ENCODE peak calls at places on chromosomes 7 and 10, in ten cellular contexts. C, T, R, X, F, I, H, A, K and N are unnamed samples. For H3K27me3, the result is how much of the 10 kb centered on the place peaks cover.

GRCh38 chr7:79855172-79855571 is 279.5 kb upstream of the GNAI1 start:
- DNase-seq in C (no peak), T (no peak), R (no peak), X (no peak), F (no peak), I (no peak), H (no peak), A (no peak), K (no peak), N (no peak)

GRCh38 chr7:124411796-124412195 is 353.8 kb downstream of the GPR37 start:
- DNase-seq in C (no peak), T (no peak), R (peak), X (no peak), F (no peak), I (no peak), H (no peak), A (no peak), K (no peak), N (no peak)

GRCh38 chr10:63665765-63666164 is 144.6 kb downstream of the REEP3 start:
- DNase-seq in C (no peak), T (no peak), R (no peak), X (no peak), F (no peak), I (peak), H (no peak), A (no peak), K (no peak), N (no peak)

GRCh38 chr7:33108591-33108930 is 643 bp downstream of the RP9 start:
- DNase-seq in C (no peak), T (peak), R (no peak), X (no peak), F (no peak), I (no peak), H (no peak), A (no peak), K (no peak), N (peak)

GRCh38 chr10:32577448-32577847 is 131.5 kb downstream of the CCDC7 start:
- DNase-seq in C (no peak), T (no peak), R (no peak), X (no peak), F (no peak), I (no peak), H (no peak), A (no peak), K (no peak), N (no peak)

GRCh38 chr7:29935111-29935510 is 54.5 kb downstream of the SCRN1 start:
- DNase-seq in C (no peak), T (no peak), R (no peak), X (no peak), F (no peak), I (peak), H (no peak), A (no peak), K (no peak), N (no peak)

GRCh38 chr10:131556061-131556896 is 244.8 kb upstream of the TCERG1L start:
- DNase-seq in C (no peak), T (no peak), R (no peak), X (no peak), F (no peak), I (no peak), H (no peak), A (no peak), K (no peak), N (no peak)

GRCh38 chr10:125283191-125283590 is 122.8 kb upstream of the CTBP2 start:
- DNase-seq in C (no peak), T (peak), R (no peak), X (no peak), F (peak), I (no peak), H (no peak), A (no peak), K (no peak), N (no peak)

GRCh38 chr7:129713544-129713943 is 102.0 kb downstream of the NRF1 start:
- DNase-seq in C (no peak), T (no peak), R (no peak), X (no peak), F (no peak), I (no peak), H (no peak), A (no peak), K (no peak), N (no peak)

GRCh38 chr10:78658645-78659632 is 409.8 kb upstream of the ZMIZ1 start:
- DNase-seq in C (no peak), T (no peak), R (no peak), X (no peak), F (no peak), I (no peak), H (no peak), A (no peak), K (no peak), N (no peak)

GRCh38 chr7:130277763-130278643 is 11.3 kb downstream of the CPA2 start:
- DNase-seq in C (no peak), T (peak), R (peak), X (peak), F (peak), I (peak), H (peak), A (peak), K (peak), N (peak)

GRCh38 chr7:80807166-80807900 is 111.5 kb downstream of the SEMA3C start:
- DNase-seq in C (no peak), T (no peak), R (no peak), X (no peak), F (no peak), I (peak), H (no peak), A (no peak), K (no peak), N (no peak)

GRCh38 chr7:149865437-149865836 is 8.3 kb upstream of the ATP6V0E2 start:
- DNase-seq in C (no peak), T (no peak), R (no peak), X (no peak), F (no peak), I (no peak), H (no peak), A (no peak), K (no peak), N (no peak)

GRCh38 chr10:126331101-126331500 is 57.2 kb downstream of the ADAM12 start:
- DNase-seq in C (no peak), T (no peak), R (no peak), X (no peak), F (no peak), I (peak), H (no peak), A (no peak), K (no peak), N (no peak)

GRCh38 chr7:43278088-43278644 is 165.7 kb downstream of the HECW1 start:
- DNase-seq in C (no peak), T (no peak), R (no peak), X (no peak), F (no peak), I (peak), H (no peak), A (no peak), K (no peak), N (no peak)

GRCh38 chr7:94394399-94395140 is at the start of gene COL1A2:
- DNase-seq in C (peak), T (peak), R (peak), X (no peak), F (peak), I (peak), H (peak), A (peak), K (peak), N (peak)

GRCh38 chr7:76396039-76396732 is 13.3 kb downstream of the SSC4D start:
- DNase-seq in C (no peak), T (peak), R (no peak), X (no peak), F (no peak), I (no peak), H (no peak), A (no peak), K (no peak), N (peak)

GRCh38 chr7:44977956-44978355 is 859 bp downstream of the MYO1G start:
- DNase-seq in C (no peak), T (no peak), R (peak), X (no peak), F (no peak), I (no peak), H (peak), A (peak), K (no peak), N (no peak)
- H3K4me3 ChIP-seq in C (peak), T (no peak), R (no peak), X (no peak), F (no peak), I (no peak), H (no peak), A (no peak), K (no peak), N (no peak)

GRCh38 chr10:69659286-69660027 is 29.4 kb downstream of the FAM241B start:
- DNase-seq in C (no peak), T (no peak), R (no peak), X (no peak), F (no peak), I (no peak), H (no peak), A (no peak), K (no peak), N (no peak)
- H3K27me3 ChIP-seq in C (half or more), T (under half), R (under half), X (under half), F (under half), I (under half), H (under half), A (under half), K (under half), N (under half)

GRCh38 chr10:103778358-103779139 is 76.8 kb downstream of the SH3PXD2A start:
- DNase-seq in C (no peak), T (no peak), R (no peak), X (no peak), F (no peak), I (no peak), H (no peak), A (no peak), K (no peak), N (no peak)

GRCh38 chr10:103783686-103784085 is 71.7 kb downstream of the SH3PXD2A start:
- DNase-seq in C (no peak), T (no peak), R (no peak), X (no peak), F (no peak), I (no peak), H (no peak), A (no peak), K (no peak), N (no peak)

GRCh38 chr10:103776878-103777591 is 78.3 kb downstream of the SH3PXD2A start:
- DNase-seq in C (no peak), T (no peak), R (no peak), X (no peak), F (no peak), I (no peak), H (peak), A (peak), K (peak), N (no peak)

GRCh38 chr10:103781329-103782061 is 73.9 kb downstream of the SH3PXD2A start:
- DNase-seq in C (no peak), T (peak), R (no peak), X (peak), F (no peak), I (peak), H (no peak), A (no peak), K (no peak), N (peak)

DNA sequence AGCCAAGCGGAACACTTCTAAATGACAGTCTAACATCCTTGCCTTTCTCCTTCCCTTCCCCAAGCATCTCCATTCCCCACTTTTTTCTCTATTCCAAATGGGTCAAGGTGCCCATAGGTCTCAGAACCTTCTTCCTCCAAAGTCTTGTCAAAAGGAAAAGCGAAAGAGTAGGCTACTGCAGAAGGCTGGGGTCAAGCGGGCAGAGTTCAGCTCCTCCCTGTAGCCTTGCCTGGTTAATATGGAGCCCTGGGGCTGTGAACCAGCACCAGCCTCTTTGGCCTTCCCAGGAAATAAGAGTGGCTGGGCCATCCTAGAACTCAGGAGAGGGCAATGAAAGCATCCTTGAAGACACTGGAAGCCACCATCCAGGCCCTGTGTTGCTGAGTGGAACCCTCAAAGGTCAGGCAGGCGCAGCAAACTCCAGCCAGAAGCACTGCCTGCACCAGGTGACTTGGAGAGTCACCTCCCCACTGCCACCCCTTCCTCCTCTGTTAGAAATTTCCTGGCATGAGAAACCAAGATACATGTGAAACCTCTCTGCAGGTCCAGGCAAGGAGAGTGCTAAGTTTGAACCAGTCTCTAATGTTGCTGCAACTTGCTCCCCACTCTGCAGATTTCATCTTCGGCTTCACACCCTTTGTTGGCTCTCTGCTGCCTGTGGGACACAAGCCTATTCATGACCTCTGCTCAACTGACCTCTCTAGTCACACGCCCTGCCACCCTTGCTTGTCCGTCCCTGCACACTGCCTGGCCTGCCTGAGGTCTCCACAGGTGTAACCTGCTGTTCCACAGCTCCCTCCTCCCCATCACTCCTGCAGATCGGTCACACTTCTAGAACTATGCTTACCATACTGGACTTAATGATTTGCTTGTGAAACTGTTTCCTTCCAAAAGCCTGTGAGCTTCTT is 74.9 kb downstream of the SH3PXD2A start:
- DNase-seq in C (no peak), T (no peak), R (no peak), X (no peak), F (no peak), I (no peak), H (no peak), A (no peak), K (no peak), N (no peak)
- H3K4me3 ChIP-seq in C (no peak), T (no peak), R (no peak), X (no peak), F (no peak), I (no peak), H (no peak), A (no peak), K (no peak), N (no peak)

GRCh38 chr10:86362129-86362527 is 4.5 kb downstream of the GRID1 start:
- DNase-seq in C (no peak), T (no peak), R (no peak), X (no peak), F (no peak), I (no peak), H (peak), A (no peak), K (no peak), N (no peak)

GRCh38 chr10:86362566-86363183 is 3.9 kb downstream of the GRID1 start:
- DNase-seq in C (no peak), T (peak), R (no peak), X (no peak), F (no peak), I (no peak), H (no peak), A (no peak), K (no peak), N (no peak)

GRCh38 chr10:86363833-86364511 is 2.6 kb downstream of the GRID1 start:
- DNase-seq in C (no peak), T (no peak), R (no peak), X (no peak), F (no peak), I (no peak), H (peak), A (no peak), K (no peak), N (no peak)

GRCh38 chr10:86364551-86365345 is 1.8 kb downstream of the GRID1 start:
- DNase-seq in C (no peak), T (peak), R (no peak), X (no peak), F (no peak), I (no peak), H (peak), A (no peak), K (no peak), N (peak)

DNA sequence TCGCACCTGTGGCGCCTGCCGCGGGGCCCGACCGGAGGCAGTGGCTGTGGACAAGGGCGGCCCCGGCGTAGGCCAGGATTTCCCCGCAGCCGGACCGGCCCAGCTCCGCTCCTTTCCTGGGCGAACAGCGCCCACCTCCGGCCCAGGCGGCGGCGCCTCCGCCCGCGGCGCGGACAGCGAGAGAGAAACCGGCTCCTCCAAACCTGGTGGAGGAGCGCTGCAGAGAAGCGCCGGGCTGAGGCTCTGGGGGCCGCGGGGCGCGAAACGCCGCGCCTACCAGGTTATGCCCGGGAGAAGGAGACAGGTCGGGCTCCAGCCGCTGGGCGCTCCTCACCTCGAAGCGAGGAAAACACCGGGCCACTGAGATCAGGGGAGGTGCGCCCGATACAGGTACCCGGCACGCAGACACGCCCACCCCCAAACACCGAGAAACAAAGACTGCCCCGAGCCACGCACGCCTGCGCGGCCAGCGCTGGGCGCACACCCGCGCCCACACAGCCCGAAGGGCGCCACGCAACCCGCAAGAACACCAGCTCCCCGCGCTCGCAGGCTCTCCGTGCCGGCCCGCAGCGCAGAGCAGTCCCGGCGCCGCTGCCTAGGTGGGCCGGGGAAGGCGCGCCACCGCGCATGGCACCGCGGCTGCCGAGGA is 3.3 kb downstream of the GRID1 start:
- DNase-seq in C (no peak), T (peak), R (peak), X (no peak), F (peak), I (no peak), H (peak), A (peak), K (no peak), N (peak)
- H3K27me3 ChIP-seq in C (half or more), T (half or more), R (under half), X (under half), F (under half), I (half or more), H (under half), A (under half), K (under half), N (half or more)

DNA sequence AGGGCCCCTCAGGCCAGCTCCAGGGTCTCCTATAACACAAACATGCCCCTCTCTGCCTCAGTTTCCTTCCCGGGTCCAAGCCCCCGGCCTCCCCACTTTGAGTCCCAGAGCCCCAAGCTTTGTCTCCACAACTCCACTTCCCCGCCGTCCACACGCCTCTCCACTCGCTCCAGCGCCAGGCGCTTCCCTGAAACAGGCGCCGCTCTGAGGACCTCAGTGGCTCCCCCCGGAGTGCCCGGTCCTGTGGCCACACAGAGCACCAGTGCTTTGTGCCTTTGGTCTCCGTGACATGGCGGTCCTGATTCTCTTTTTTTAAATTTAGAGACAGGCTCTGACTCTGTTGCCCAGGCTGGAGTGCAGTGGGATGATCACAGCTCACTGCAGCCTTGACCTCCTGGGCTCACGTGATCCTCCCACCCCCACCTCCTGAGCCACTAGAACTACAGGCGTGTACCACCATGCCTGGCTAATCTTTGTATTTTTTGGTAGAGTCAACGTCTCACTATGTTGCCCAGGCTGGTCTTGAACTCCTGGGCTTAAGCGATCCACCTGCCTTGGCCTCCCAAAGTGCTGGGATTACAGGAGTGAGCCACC is 7.7 kb upstream of the INTS1 start:
- DNase-seq in C (no peak), T (no peak), R (no peak), X (no peak), F (no peak), I (no peak), H (no peak), A (no peak), K (no peak), N (no peak)
- H3K4me3 ChIP-seq in C (no peak), T (no peak), R (no peak), X (no peak), F (no peak), I (no peak), H (no peak), A (no peak), K (no peak), N (no peak)